ENCODE peak calls at places on chromosomes 12 and 14, in nine cellular contexts. One of them, this sample, is unnamed.

GRCh38 chr12:84643993-84644392 is 268.6 kb downstream of the SLC6A15 start:
- DNase-seq in right lobe of liver: no peak
- DNase-seq in transverse colon: no peak
- DNase-seq in HCT116: no peak
- DNase-seq in IMR-90: no peak
- DNase-seq in testis: no peak
- DNase-seq in suprapubic skin: no peak
- DNase-seq in tibial nerve: no peak
- DNase-seq in A549: no peak
- DNase-seq in this sample: no peak

GRCh38 chr12:103864710-103865109 is 23.7 kb upstream of the NT5DC3 start:
- DNase-seq in transverse colon: no peak
- DNase-seq in suprapubic skin: no peak
- DNase-seq in HCT116: no peak
- DNase-seq in A549: no peak
- DNase-seq in tibial nerve: no peak
- DNase-seq in right lobe of liver: no peak
- DNase-seq in IMR-90: no peak
- DNase-seq in testis: no peak
- DNase-seq in this sample: no peak

GRCh38 chr14:61444215-61444768 is 122.9 kb downstream of the PRKCH start:
- DNase-seq in right lobe of liver: peak; percentile 27
- DNase-seq in A549: no peak
- DNase-seq in suprapubic skin: no peak
- DNase-seq in testis: no peak
- DNase-seq in IMR-90: no peak
- DNase-seq in transverse colon: peak; percentile 38
- DNase-seq in tibial nerve: no peak
- DNase-seq in HCT116: no peak
- DNase-seq in this sample: no peak

GRCh38 chr12:31346211-31346610 is 20.3 kb upstream of the SINHCAF start:
- DNase-seq in IMR-90: no peak
- DNase-seq in tibial nerve: no peak
- DNase-seq in testis: no peak
- DNase-seq in suprapubic skin: no peak
- DNase-seq in HCT116: no peak
- DNase-seq in right lobe of liver: no peak
- DNase-seq in transverse colon: no peak
- DNase-seq in A549: no peak
- DNase-seq in this sample: peak; percentile 58

GRCh38 chr14:86942939-86943338 is 1050.0 kb downstream of the GALC start:
- DNase-seq in transverse colon: no peak
- DNase-seq in tibial nerve: no peak
- DNase-seq in A549: no peak
- DNase-seq in right lobe of liver: no peak
- DNase-seq in HCT116: no peak
- DNase-seq in testis: no peak
- DNase-seq in IMR-90: no peak
- DNase-seq in suprapubic skin: no peak
- DNase-seq in this sample: no peak

GRCh38 chr12:3416670-3417069 is 74.3 kb upstream of the PRMT8 start:
- DNase-seq in right lobe of liver: no peak
- DNase-seq in tibial nerve: no peak
- DNase-seq in testis: no peak
- DNase-seq in HCT116: no peak
- DNase-seq in A549: no peak
- DNase-seq in transverse colon: no peak
- DNase-seq in IMR-90: no peak
- DNase-seq in suprapubic skin: no peak
- DNase-seq in this sample: no peak

GRCh38 chr12:75478395-75478794 is 2.2 kb upstream of the GLIPR1 start:
- DNase-seq in transverse colon: no peak
- DNase-seq in HCT116: no peak
- DNase-seq in IMR-90: peak; percentile 78
- DNase-seq in tibial nerve: no peak
- DNase-seq in A549: no peak
- DNase-seq in suprapubic skin: no peak
- DNase-seq in right lobe of liver: no peak
- DNase-seq in testis: no peak
- DNase-seq in this sample: no peak

GRCh38 chr14:92516966-92517350 is 3.4 kb downstream of the RIN3 start:
- DNase-seq in suprapubic skin: no peak
- DNase-seq in tibial nerve: no peak
- DNase-seq in testis: no peak
- DNase-seq in IMR-90: no peak
- DNase-seq in right lobe of liver: no peak
- DNase-seq in A549: no peak
- DNase-seq in transverse colon: no peak
- DNase-seq in HCT116: no peak
- DNase-seq in this sample: no peak

GRCh38 chr14:100665518-100666032 is 61.1 kb upstream of the DLK1 start:
- DNase-seq in A549: peak; percentile 37
- DNase-seq in testis: peak; percentile 63
- DNase-seq in tibial nerve: no peak
- DNase-seq in transverse colon: peak; percentile 75
- DNase-seq in right lobe of liver: no peak
- DNase-seq in suprapubic skin: no peak
- DNase-seq in IMR-90: no peak
- DNase-seq in HCT116: no peak
- DNase-seq in this sample: no peak

GRCh38 chr12:57756406-57757341 is 1.8 kb downstream of the MARCHF9 start:
- DNase-seq in A549: peak; percentile 67
- DNase-seq in tibial nerve: no peak
- DNase-seq in testis: peak; percentile 57
- DNase-seq in right lobe of liver: peak; percentile 52
- DNase-seq in IMR-90: no peak
- DNase-seq in HCT116: no peak
- DNase-seq in suprapubic skin: no peak
- DNase-seq in transverse colon: peak; percentile 59
- DNase-seq in this sample: no peak

GRCh38 chr14:64196026-64196425 is 98.1 kb downstream of the ESR2 start:
- DNase-seq in HCT116: no peak
- DNase-seq in transverse colon: no peak
- DNase-seq in testis: no peak
- DNase-seq in suprapubic skin: no peak
- DNase-seq in IMR-90: no peak
- DNase-seq in A549: no peak
- DNase-seq in right lobe of liver: no peak
- DNase-seq in tibial nerve: no peak
- DNase-seq in this sample: no peak

GRCh38 chr12:8036366-8036765 is 3.9 kb downstream of the FOXJ2 start:
- DNase-seq in IMR-90: no peak
- DNase-seq in right lobe of liver: no peak
- DNase-seq in A549: no peak
- DNase-seq in transverse colon: no peak
- DNase-seq in tibial nerve: no peak
- DNase-seq in testis: no peak
- DNase-seq in suprapubic skin: no peak
- DNase-seq in HCT116: no peak
- DNase-seq in this sample: no peak

GRCh38 chr12:8035440-8036010 is 3.0 kb downstream of the FOXJ2 start:
- DNase-seq in right lobe of liver: no peak
- DNase-seq in suprapubic skin: no peak
- DNase-seq in testis: no peak
- DNase-seq in HCT116: no peak
- DNase-seq in tibial nerve: no peak
- DNase-seq in IMR-90: peak; percentile 57
- DNase-seq in transverse colon: no peak
- DNase-seq in A549: no peak
- DNase-seq in this sample: no peak

GRCh38 chr12:8037947-8038346 is 5.4 kb downstream of the FOXJ2 start:
- DNase-seq in right lobe of liver: no peak
- DNase-seq in transverse colon: no peak
- DNase-seq in A549: no peak
- DNase-seq in HCT116: no peak
- DNase-seq in testis: no peak
- DNase-seq in suprapubic skin: no peak
- DNase-seq in IMR-90: no peak
- DNase-seq in tibial nerve: no peak
- DNase-seq in this sample: no peak

GRCh38 chr12:8037046-8037663 is 4.6 kb downstream of the FOXJ2 start:
- DNase-seq in transverse colon: no peak
- DNase-seq in tibial nerve: no peak
- DNase-seq in HCT116: no peak
- DNase-seq in testis: no peak
- DNase-seq in suprapubic skin: no peak
- DNase-seq in A549: no peak
- DNase-seq in right lobe of liver: no peak
- DNase-seq in IMR-90: no peak
- DNase-seq in this sample: no peak

DNA sequence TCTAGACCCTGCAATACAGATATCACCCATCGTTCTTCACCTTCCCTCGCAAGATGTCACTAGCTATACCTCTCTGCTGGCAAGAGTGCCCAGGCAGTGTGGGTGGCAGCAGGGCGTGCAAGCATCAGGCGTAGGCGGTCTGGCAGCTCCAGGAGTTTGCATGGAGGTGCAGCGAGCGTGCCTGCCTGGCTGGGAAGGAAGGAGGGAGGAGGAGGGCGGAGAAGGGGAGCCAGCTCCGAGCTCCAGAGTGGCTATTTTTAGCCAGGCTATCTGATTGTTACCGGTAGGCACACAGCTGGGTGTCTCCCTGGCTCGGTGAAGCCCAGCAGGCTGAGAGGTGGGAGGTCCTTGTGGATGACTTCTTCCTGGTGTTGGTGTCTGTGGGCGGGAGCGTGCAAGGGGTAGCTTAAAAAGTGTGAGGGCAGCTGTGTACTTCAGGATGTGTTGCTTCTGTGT is 6.2 kb downstream of the FOXJ2 start:
- DNase-seq in HCT116: no peak
- DNase-seq in transverse colon: peak; percentile 40
- DNase-seq in IMR-90: peak; percentile 72
- DNase-seq in A549: peak; percentile 18
- DNase-seq in right lobe of liver: peak; percentile 57
- DNase-seq in testis: peak; percentile 85
- DNase-seq in suprapubic skin: no peak
- DNase-seq in tibial nerve: no peak
- DNase-seq in this sample: no peak
- TF ChIP-seq POLR2A in HCT116: no peak
- TF ChIP-seq POLR2A in transverse colon: no peak
- TF ChIP-seq POLR2A in IMR-90: no peak
- TF ChIP-seq POLR2A in A549: no peak
- TF ChIP-seq POLR2A in right lobe of liver: no peak
- TF ChIP-seq POLR2A in testis: no peak
- TF ChIP-seq POLR2A in suprapubic skin: no peak
- TF ChIP-seq POLR2A in tibial nerve: no peak
- TF ChIP-seq POLR2A in this sample: no peak

GRCh38 chr14:69351385-69351784 is 46.7 kb downstream of the ERH start:
- DNase-seq in HCT116: no peak
- DNase-seq in testis: no peak
- DNase-seq in tibial nerve: no peak
- DNase-seq in A549: no peak
- DNase-seq in IMR-90: no peak
- DNase-seq in right lobe of liver: no peak
- DNase-seq in transverse colon: no peak
- DNase-seq in suprapubic skin: no peak
- DNase-seq in this sample: no peak

GRCh38 chr14:69349091-69349777 is 48.9 kb downstream of the ERH start:
- DNase-seq in IMR-90: no peak
- DNase-seq in testis: no peak
- DNase-seq in A549: no peak
- DNase-seq in right lobe of liver: no peak
- DNase-seq in transverse colon: no peak
- DNase-seq in tibial nerve: no peak
- DNase-seq in suprapubic skin: no peak
- DNase-seq in HCT116: no peak
- DNase-seq in this sample: no peak

GRCh38 chr14:69351911-69352310 is 46.2 kb downstream of the ERH start:
- DNase-seq in IMR-90: no peak
- DNase-seq in right lobe of liver: no peak
- DNase-seq in testis: no peak
- DNase-seq in suprapubic skin: no peak
- DNase-seq in A549: no peak
- DNase-seq in transverse colon: no peak
- DNase-seq in HCT116: no peak
- DNase-seq in tibial nerve: no peak
- DNase-seq in this sample: no peak

GRCh38 chr14:69353168-69353567 is 44.9 kb downstream of the ERH start:
- DNase-seq in tibial nerve: no peak
- DNase-seq in HCT116: no peak
- DNase-seq in suprapubic skin: no peak
- DNase-seq in testis: no peak
- DNase-seq in IMR-90: no peak
- DNase-seq in transverse colon: no peak
- DNase-seq in A549: no peak
- DNase-seq in right lobe of liver: no peak
- DNase-seq in this sample: no peak

GRCh38 chr14:69350892-69351291 is 47.2 kb downstream of the ERH start:
- DNase-seq in A549: no peak
- DNase-seq in HCT116: no peak
- DNase-seq in transverse colon: no peak
- DNase-seq in testis: no peak
- DNase-seq in tibial nerve: no peak
- DNase-seq in suprapubic skin: no peak
- DNase-seq in right lobe of liver: no peak
- DNase-seq in IMR-90: no peak
- DNase-seq in this sample: no peak
- H3K27ac ChIP-seq in A549: no peak overlapping the region
- H3K27ac ChIP-seq in HCT116: no peak overlapping the region
- H3K27ac ChIP-seq in transverse colon: no peak overlapping the region
- H3K27ac ChIP-seq in testis: no peak overlapping the region
- H3K27ac ChIP-seq in tibial nerve: no peak overlapping the region
- H3K27ac ChIP-seq in suprapubic skin: no peak overlapping the region
- H3K27ac ChIP-seq in right lobe of liver: no peak overlapping the region
- H3K27ac ChIP-seq in IMR-90: no peak overlapping the region
- H3K27ac ChIP-seq in this sample: no peak overlapping the region

GRCh38 chr14:94689218-94689984 is 77.2 kb downstream of the SERPINA3 start:
- DNase-seq in A549: peak; percentile 38
- DNase-seq in testis: peak; percentile 82
- DNase-seq in HCT116: no peak
- DNase-seq in right lobe of liver: peak; percentile 62
- DNase-seq in IMR-90: peak; percentile 22
- DNase-seq in transverse colon: peak; percentile 50
- DNase-seq in tibial nerve: peak; percentile 67
- DNase-seq in suprapubic skin: peak; percentile 66
- DNase-seq in this sample: peak; percentile 71
- TF ChIP-seq CTCF in A549: peak; percentile 96
- TF ChIP-seq CTCF in testis: peak; percentile 92
- TF ChIP-seq CTCF in HCT116: peak; percentile 97
- TF ChIP-seq CTCF in right lobe of liver: peak; percentile 98
- TF ChIP-seq CTCF in IMR-90: peak; percentile 92
- TF ChIP-seq CTCF in transverse colon: peak; percentile 90
- TF ChIP-seq CTCF in tibial nerve: peak; percentile 96
- TF ChIP-seq CTCF in suprapubic skin: peak; percentile 98
- TF ChIP-seq CTCF in this sample: peak; percentile 94

GRCh38 chr14:68978550-68978911 is 571 bp downstream of the ACTN1 start:
- DNase-seq in A549: no peak
- DNase-seq in testis: peak; percentile 48
- DNase-seq in tibial nerve: peak; percentile 35
- DNase-seq in IMR-90: no peak
- DNase-seq in right lobe of liver: peak; percentile 73
- DNase-seq in transverse colon: peak; percentile 66
- DNase-seq in suprapubic skin: peak; percentile 79
- DNase-seq in HCT116: no peak
- DNase-seq in this sample: peak; percentile 80
- TF ChIP-seq POLR2A in A549: no peak
- TF ChIP-seq POLR2A in testis: no peak
- TF ChIP-seq POLR2A in tibial nerve: no peak
- TF ChIP-seq POLR2A in IMR-90: peak; percentile 4
- TF ChIP-seq POLR2A in right lobe of liver: no peak
- TF ChIP-seq POLR2A in transverse colon: no peak
- TF ChIP-seq POLR2A in suprapubic skin: no peak
- TF ChIP-seq POLR2A in HCT116: peak; percentile 5
- TF ChIP-seq POLR2A in this sample: peak; percentile 8